ENCODE peak calls at places on chromosome 10, in six cellular contexts. C is PC-9, A is prostate gland, F is suprapubic skin, X is colonic mucosa, W is kidney epithelial cell. V is an unnamed sample. For H3K27me3, the result is how much of the 10 kb centered on the place peaks cover.

GRCh38 chr10:42519761-42520460 is 118.5 kb downstream of the ZNF33B start:
- DNase-seq in X (no peak), W (no peak), C (no peak), F (no peak), A (no peak), V (no peak)

GRCh38 chr10:123564631-123565030 is 101.5 kb upstream of the GPR26 start:
- DNase-seq in W (no peak), C (no peak), X (no peak), F (no peak), A (no peak), V (no peak)

GRCh38 chr10:7340179-7340874 is 70.5 kb downstream of the SFMBT2 start:
- DNase-seq in W (no peak), C (no peak), F (no peak), A (no peak), X (no peak), V (no peak)

GRCh38 chr10:130022071-130022470 is 58.0 kb upstream of the EBF3 start:
- DNase-seq in W (no peak), A (no peak), F (no peak), X (no peak), C (no peak), V (no peak)

GRCh38 chr10:77290528-77291155 is 347.0 kb downstream of the KCNMA1 start:
- DNase-seq in W (peak), C (peak), A (no peak), X (no peak), F (no peak), V (peak)

GRCh38 chr10:77478248-77478963 is 159.2 kb downstream of the KCNMA1 start:
- DNase-seq in F (no peak), C (no peak), X (no peak), A (no peak), W (peak), V (no peak)

GRCh38 chr10:30467939-30468338 is 34.0 kb downstream of the MAP3K8 start:
- DNase-seq in X (no peak), A (no peak), F (no peak), C (no peak), W (no peak), V (no peak)

GRCh38 chr10:51176976-51177690 is 102.8 kb downstream of the PRKG1 start:
- DNase-seq in X (no peak), A (no peak), W (no peak), F (no peak), C (no peak), V (no peak)

DNA sequence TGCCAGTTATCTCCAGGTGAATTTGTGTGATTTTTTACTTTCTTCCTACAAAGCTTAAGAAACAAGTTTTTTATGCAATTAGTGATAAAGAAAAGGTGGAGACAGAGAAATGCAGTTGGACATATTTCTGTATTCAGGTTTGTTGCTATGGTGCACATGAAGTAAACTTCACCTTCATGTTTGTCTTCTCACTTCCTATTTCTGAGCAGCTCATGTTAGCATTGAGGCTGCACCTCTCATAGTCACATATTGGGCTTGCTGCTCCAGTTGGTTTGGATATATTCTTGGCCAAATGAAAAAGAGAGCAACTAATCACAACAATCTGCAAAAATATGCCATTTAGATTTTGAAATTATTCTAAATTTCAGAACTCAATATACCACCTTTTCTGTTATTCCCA is 475.6 kb upstream of the ZWINT start:
- DNase-seq in A (no peak), W (no peak), X (no peak), C (no peak), F (no peak), V (no peak)
- H3K27me3 ChIP-seq in A (under half), W (under half), X (under half), C (under half), F (under half), V (under half)

DNA sequence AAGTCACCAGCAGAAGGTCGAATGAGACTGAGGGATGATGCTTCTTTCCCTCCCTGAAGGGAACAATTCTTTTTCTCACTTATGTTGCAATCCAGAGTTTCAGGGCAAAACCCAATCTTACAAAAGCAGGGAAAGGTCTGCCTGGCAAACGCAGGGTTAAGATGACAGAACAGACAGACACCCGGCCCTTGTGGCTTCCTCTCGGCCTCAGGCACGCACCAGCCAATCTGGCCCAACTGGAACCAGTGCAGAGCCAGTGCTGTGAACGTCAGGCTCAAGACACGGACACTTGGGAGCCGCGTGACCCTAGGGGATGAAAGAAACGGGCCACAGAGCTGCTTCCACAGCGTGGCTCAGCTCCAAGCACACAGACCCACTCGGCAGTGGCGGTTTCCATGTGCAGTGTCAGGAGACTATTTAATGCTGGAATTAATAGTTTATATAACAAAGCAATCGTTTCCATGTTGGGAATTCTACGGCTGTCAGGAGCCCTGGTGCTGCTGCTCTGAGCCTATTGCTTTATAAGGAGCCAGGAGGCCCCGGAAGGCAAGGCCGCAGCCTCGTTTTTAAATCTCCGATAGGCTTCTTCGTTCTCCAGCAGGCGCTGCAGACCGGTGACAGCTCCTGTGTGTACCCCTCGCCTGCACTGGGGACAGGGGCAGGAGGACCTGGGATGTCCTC is 198.4 kb downstream of the DIP2C start:
- DNase-seq in C (no peak), F (peak), A (no peak), X (no peak), W (no peak), V (peak)
- H3K27me3 ChIP-seq in C (half or more), F (under half), A (under half), X (under half), W (under half), V (under half)

DNA sequence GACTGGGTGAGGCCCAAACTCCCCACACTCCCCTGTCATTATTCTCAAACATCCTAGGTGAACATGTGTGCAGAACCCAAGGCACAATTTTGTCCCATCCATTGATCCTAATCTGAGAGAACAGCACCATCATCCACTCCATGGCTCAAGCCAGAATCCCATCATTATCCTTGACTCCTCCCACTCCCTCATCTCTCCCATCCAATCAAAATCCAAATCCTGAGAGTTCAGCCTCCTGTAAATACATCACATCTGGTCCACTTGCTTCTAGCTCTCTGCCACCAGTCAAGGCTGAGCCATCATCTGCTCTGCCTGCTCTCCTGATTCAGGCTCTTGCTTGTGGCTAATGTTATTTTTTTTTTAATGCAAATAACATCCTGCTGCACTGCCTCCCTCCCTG is 75.9 kb upstream of the SLF2 start:
- DNase-seq in F (no peak), W (no peak), X (no peak), C (no peak), A (no peak), V (no peak)
- H3K27me3 ChIP-seq in F (half or more), W (under half), X (under half), C (under half), A (under half), V (under half)

GRCh38 chr10:126538439-126539140 is 131.9 kb downstream of the C10orf90 start:
- DNase-seq in A (peak), W (no peak), X (no peak), F (no peak), C (no peak), V (no peak)
- H3K27me3 ChIP-seq in A (under half), W (under half), X (under half), F (under half), C (under half), V (under half)

GRCh38 chr10:93893646-93894515 is at the start of gene SLC35G1:
- DNase-seq in F (peak), C (peak), W (peak), X (peak), A (peak), V (peak)
- H3K27me3 ChIP-seq in F (under half), C (under half), W (under half), X (under half), A (under half), V (under half)

DNA sequence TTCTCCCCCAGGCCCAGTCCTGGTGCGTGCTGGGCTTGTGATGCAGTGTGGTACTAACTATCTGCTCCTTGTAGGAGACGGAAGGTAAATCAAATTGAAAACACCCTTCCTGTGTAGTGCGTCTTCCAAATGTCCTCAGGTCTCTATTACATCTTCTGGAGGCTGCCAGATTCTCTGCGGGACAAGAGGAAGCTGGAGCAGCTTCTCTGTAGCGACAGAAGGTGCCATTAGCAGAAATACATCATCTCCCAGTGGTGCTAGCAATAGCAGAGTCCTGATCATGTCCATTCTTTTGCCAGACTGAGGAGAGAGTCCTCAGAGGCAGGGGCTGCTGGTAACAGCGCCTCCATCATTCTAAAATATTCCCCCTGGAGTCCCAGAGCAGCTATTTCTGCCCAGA is 675.2 kb downstream of the LRMDA start:
- DNase-seq in X (no peak), F (no peak), W (no peak), C (no peak), A (no peak), V (no peak)
- H3K27me3 ChIP-seq in X (under half), F (under half), W (under half), C (under half), A (under half), V (under half)

GRCh38 chr10:86085686-86086085 is 280.9 kb downstream of the GRID1 start:
- DNase-seq in C (no peak), A (no peak), F (peak), X (no peak), W (no peak), V (no peak)

GRCh38 chr10:86086418-86086817 is 280.2 kb downstream of the GRID1 start:
- DNase-seq in A (no peak), X (no peak), C (no peak), W (no peak), F (peak), V (no peak)

GRCh38 chr10:86085136-86085535 is 281.5 kb downstream of the GRID1 start:
- DNase-seq in F (peak), W (no peak), C (no peak), A (no peak), X (no peak), V (no peak)

GRCh38 chr10:86090807-86091206 is 275.8 kb downstream of the GRID1 start:
- DNase-seq in F (no peak), C (no peak), X (no peak), A (no peak), W (no peak), V (no peak)

GRCh38 chr10:86087716-86088115 is 278.9 kb downstream of the GRID1 start:
- DNase-seq in F (peak), A (no peak), W (no peak), X (no peak), C (no peak), V (no peak)
- H3K27me3 ChIP-seq in F (under half), A (under half), W (under half), X (under half), C (under half), V (under half)

GRCh38 chr10:103872137-103872933 is 17.0 kb upstream of the SH3PXD2A start:
- DNase-seq in X (no peak), F (no peak), C (peak), W (no peak), A (peak), V (no peak)
- H3K27me3 ChIP-seq in X (under half), F (under half), C (under half), W (under half), A (under half), V (under half)

DNA sequence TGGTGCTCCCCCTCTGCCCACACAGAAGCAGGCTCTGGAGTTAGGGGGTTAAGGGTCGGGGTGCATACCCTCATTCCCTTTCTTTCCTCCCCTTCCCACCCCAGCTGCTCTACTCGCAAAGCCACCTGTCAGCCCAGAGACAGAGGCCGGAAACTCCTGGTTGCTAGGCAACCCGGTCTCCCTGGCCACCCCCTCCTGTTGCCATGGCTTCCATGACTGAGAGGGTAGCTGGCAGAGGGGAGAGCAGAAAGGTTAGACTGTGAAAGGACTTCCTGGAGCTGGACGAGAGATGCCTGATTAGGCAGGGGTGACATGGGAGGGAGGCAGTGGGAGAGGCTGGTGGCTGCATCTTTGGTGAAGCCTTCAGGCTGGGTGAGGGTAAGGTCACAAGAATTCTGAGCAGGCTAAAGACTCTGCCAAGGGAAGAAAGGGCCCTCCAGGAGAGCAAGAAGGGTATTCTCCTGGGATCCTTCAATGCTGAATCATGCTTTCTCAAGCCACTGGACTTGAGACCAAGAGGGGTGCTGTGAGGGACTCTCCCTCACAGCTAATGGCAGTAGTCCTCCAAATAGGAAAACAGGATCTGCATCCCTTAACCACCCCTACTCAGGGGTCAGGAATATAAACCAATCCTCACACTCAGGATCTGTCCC is 5.4 kb downstream of the PSD start:
- DNase-seq in A (no peak), X (no peak), W (no peak), C (no peak), F (no peak), V (no peak)
- H3K27me3 ChIP-seq in A (under half), X (under half), W (half or more), C (half or more), F (half or more), V (under half)